ENCODE peak calls at places on chromosomes 6 and 20, in seven cellular contexts. L, O, Y, U, A, T and F are unnamed samples.

GRCh38 chr6:143290206-143290605 is 160.3 kb downstream of the ADAT2 start:
- DNase-seq in L (no peak), O (no peak), Y (no peak), U (no peak), A (no peak), T (no peak), F (no peak)

GRCh38 chr6:79394690-79395089 is 142.5 kb downstream of the LCA5 start:
- DNase-seq in L (no peak), O (no peak), Y (no peak), U (no peak), A (no peak), T (no peak), F (no peak)

GRCh38 chr20:20956586-20956985 is 149.6 kb downstream of the LINC00237 start:
- DNase-seq in L (no peak), O (no peak), Y (no peak), U (no peak), A (no peak), T (no peak), F (no peak)

GRCh38 chr6:159646731-159647130 is 46.3 kb downstream of the SOD2 start:
- DNase-seq in L (no peak), O (no peak), Y (peak; percentile 55), U (no peak), A (peak; percentile 74), T (no peak), F (no peak)

GRCh38 chr6:107730106-107730505 is 94.0 kb downstream of the SCML4 start:
- DNase-seq in L (no peak), O (peak; percentile 22), Y (no peak), U (no peak), A (no peak), T (no peak), F (no peak)

GRCh38 chr6:107972413-107973096 is 14.5 kb upstream of the SEC63 start:
- DNase-seq in L (no peak), O (no peak), Y (no peak), U (no peak), A (no peak), T (no peak), F (no peak)

GRCh38 chr6:98947411-98948292 is at the start of gene FBXL4:
- DNase-seq in L (peak; percentile 76), O (peak; percentile 90), Y (peak; percentile 70), U (peak; percentile 68), A (peak; percentile 73), T (peak; percentile 91), F (peak; percentile 87)

GRCh38 chr6:145148392-145149175 is 586.7 kb downstream of the EPM2A start:
- DNase-seq in L (no peak), O (no peak), Y (peak; percentile 63), U (no peak), A (peak; percentile 92), T (peak; percentile 56), F (no peak)

GRCh38 chr6:39646751-39647420 is 78.3 kb downstream of the KIF6 start:
- DNase-seq in L (no peak), O (no peak), Y (no peak), U (no peak), A (no peak), T (no peak), F (peak; percentile 69)

GRCh38 chr6:25223421-25224052 is 55.6 kb upstream of the CARMIL1 start:
- DNase-seq in L (peak; percentile 69), O (peak; percentile 78), Y (peak; percentile 73), U (peak; percentile 42), A (peak; percentile 52), T (peak; percentile 50), F (peak; percentile 78)

GRCh38 chr20:58889334-58890072 is 37.0 kb downstream of the GNAS start:
- DNase-seq in L (no peak), O (no peak), Y (no peak), U (no peak), A (no peak), T (peak; percentile 54), F (no peak)

GRCh38 chr6:14852375-14852774 is 393.5 kb upstream of the JARID2 start:
- DNase-seq in L (no peak), O (no peak), Y (no peak), U (no peak), A (no peak), T (no peak), F (no peak)

GRCh38 chr6:53734473-53735299 is 60.1 kb upstream of the LRRC1 start:
- DNase-seq in L (no peak), O (peak; percentile 68), Y (peak; percentile 78), U (no peak), A (peak; percentile 93), T (peak; percentile 52), F (peak; percentile 64)

GRCh38 chr6:157911278-157911677 is 70.4 kb upstream of the SYNJ2 start:
- DNase-seq in L (no peak), O (no peak), Y (no peak), U (no peak), A (no peak), T (no peak), F (no peak)

GRCh38 chr20:24668791-24669190 is 199.4 kb downstream of the SYNDIG1 start:
- DNase-seq in L (no peak), O (no peak), Y (no peak), U (no peak), A (no peak), T (no peak), F (no peak)

GRCh38 chr20:21519136-21519584 is 5.3 kb upstream of the NKX2-2 start:
- DNase-seq in L (no peak), O (no peak), Y (no peak), U (no peak), A (no peak), T (no peak), F (peak; percentile 37)

GRCh38 chr20:21380711-21381110 is 16.6 kb downstream of the NKX2-4 start:
- DNase-seq in L (no peak), O (no peak), Y (no peak), U (peak; percentile 14), A (no peak), T (no peak), F (no peak)

GRCh38 chr6:165159459-165159858 is 149.9 kb downstream of the C6orf118 start:
- DNase-seq in L (no peak), O (no peak), Y (no peak), U (no peak), A (no peak), T (no peak), F (no peak)

GRCh38 chr6:48377115-48377514 is 266.1 kb upstream of the PTCHD4 start:
- DNase-seq in L (no peak), O (no peak), Y (no peak), U (no peak), A (no peak), T (no peak), F (no peak)
- H3K36me3 ChIP-seq in L (no peaks in the 10 kb centered on the region), O (no peaks in the 10 kb centered on the region), Y (no peaks in the 10 kb centered on the region), U (no peaks in the 10 kb centered on the region), A (no peaks in the 10 kb centered on the region), T (no peaks in the 10 kb centered on the region), F (no peaks in the 10 kb centered on the region)

GRCh38 chr20:49540232-49540620 is 27.7 kb downstream of the PTGIS start:
- DNase-seq in L (peak; percentile 43), O (no peak), Y (no peak), U (no peak), A (no peak), T (no peak), F (no peak)

GRCh38 chr20:49542514-49542991 is 25.4 kb downstream of the PTGIS start:
- DNase-seq in L (peak; percentile 46), O (no peak), Y (no peak), U (no peak), A (no peak), T (no peak), F (no peak)

GRCh38 chr20:49539481-49540231 is 28.3 kb downstream of the PTGIS start:
- DNase-seq in L (peak; percentile 51), O (no peak), Y (no peak), U (no peak), A (no peak), T (no peak), F (no peak)

GRCh38 chr20:49541733-49542513 is 26.0 kb downstream of the PTGIS start:
- DNase-seq in L (peak; percentile 83), O (peak; percentile 73), Y (peak; percentile 63), U (peak; percentile 40), A (peak; percentile 38), T (peak; percentile 67), F (peak; percentile 87)

GRCh38 chr20:49540696-49541435 is 27.1 kb downstream of the PTGIS start:
- DNase-seq in L (peak; percentile 52), O (no peak), Y (no peak), U (no peak), A (no peak), T (no peak), F (no peak)
- H3K36me3 ChIP-seq in L (peaks cover 32% of the 10 kb centered on the region), O (no peaks in the 10 kb centered on the region), Y (peaks cover 8% of the 10 kb centered on the region), U (no peaks in the 10 kb centered on the region), A (no peaks in the 10 kb centered on the region), T (no peaks in the 10 kb centered on the region), F (no peaks in the 10 kb centered on the region)

GRCh38 chr20:35704514-35705261 is 5.5 kb downstream of the ROMO1 start:
- DNase-seq in L (no peak), O (no peak), Y (no peak), U (no peak), A (no peak), T (no peak), F (no peak)
- H3K36me3 ChIP-seq in L (peaks cover 76% of the 10 kb centered on the region), O (no peaks in the 10 kb centered on the region), Y (peaks cover 55% of the 10 kb centered on the region), U (peaks cover 16% of the 10 kb centered on the region), A (peaks cover 59% of the 10 kb centered on the region), T (peaks cover 82% of the 10 kb centered on the region), F (peaks cover 87% of the 10 kb centered on the region)

GRCh38 chr20:38838326-38838725 is 32.8 kb downstream of the PPP1R16B start:
- DNase-seq in L (no peak), O (no peak), Y (no peak), U (no peak), A (no peak), T (no peak), F (no peak)
- H3K36me3 ChIP-seq in L (no peaks in the 10 kb centered on the region), O (no peaks in the 10 kb centered on the region), Y (no peaks in the 10 kb centered on the region), U (no peaks in the 10 kb centered on the region), A (no peaks in the 10 kb centered on the region), T (no peaks in the 10 kb centered on the region), F (no peaks in the 10 kb centered on the region)

GRCh38 chr6:7296602-7297001 is 16.4 kb downstream of the SSR1 start:
- DNase-seq in L (no peak), O (no peak), Y (no peak), U (no peak), A (no peak), T (no peak), F (no peak)
- H3K36me3 ChIP-seq in L (peaks cover 86% of the 10 kb centered on the region), O (no peaks in the 10 kb centered on the region), Y (peaks cover 42% of the 10 kb centered on the region), U (peaks cover 12% of the 10 kb centered on the region), A (peaks cover 58% of the 10 kb centered on the region), T (peaks cover 100% of the 10 kb centered on the region), F (peaks cover 87% of the 10 kb centered on the region)

DNA sequence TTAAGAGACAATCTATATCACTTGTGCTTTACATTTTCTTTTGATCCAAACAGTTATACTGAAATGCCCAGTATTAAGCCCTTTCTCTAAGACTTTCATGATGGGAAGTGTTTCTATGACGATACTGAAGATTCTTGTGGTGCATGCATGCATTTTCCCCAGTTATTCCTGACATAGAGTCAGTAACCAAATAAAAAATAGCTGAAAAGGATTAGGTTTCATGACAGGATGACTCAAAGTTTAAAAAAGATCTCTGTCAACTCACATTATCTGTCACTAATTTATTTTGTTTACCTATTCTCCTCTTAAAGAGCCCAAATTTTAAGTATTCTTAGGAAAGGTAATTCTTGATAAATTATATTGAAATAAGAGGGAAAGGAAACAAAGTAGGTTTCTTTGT is 98.4 kb downstream of the SESN1 start:
- DNase-seq in L (no peak), O (no peak), Y (no peak), U (no peak), A (no peak), T (no peak), F (no peak)
- H3K36me3 ChIP-seq in L (peaks cover 78% of the 10 kb centered on the region), O (peaks cover 2% of the 10 kb centered on the region), Y (peaks cover 17% of the 10 kb centered on the region), U (no peaks in the 10 kb centered on the region), A (peaks cover 49% of the 10 kb centered on the region), T (peaks cover 97% of the 10 kb centered on the region), F (no peaks in the 10 kb centered on the region)